ENCODE peak calls at places on chromosomes 11 and 22, in seven cellular contexts. N is HCT116, W is AG09319, U is Calu3, H is B cell, R is mucosa of descending colon, O is stomach. Y is an unnamed sample.
A peak's percentile ranks its signal among the peaks of the same experiment; 100 is the strongest.

GRCh38 chr11:24234822-24235508 is 261.9 kb upstream of the LUZP2 start:
- DNase-seq in O (peak; percentile 66), H (no peak), W (no peak), U (peak; percentile 62), N (no peak), R (no peak), Y (no peak)

GRCh38 chr11:65334696-65335295 is 1.1 kb downstream of the DPF2 start:
- DNase-seq in R (no peak), N (no peak), H (no peak), W (no peak), O (no peak), U (no peak), Y (no peak)

GRCh38 chr11:46159694-46160093 is 38.4 kb upstream of the PHF21A start:
- DNase-seq in U (no peak), R (no peak), W (no peak), N (no peak), O (no peak), H (no peak), Y (no peak)

GRCh38 chr22:21446827-21447690 is 20.1 kb upstream of the TMEM191C start:
- DNase-seq in N (no peak), U (no peak), O (peak; percentile 16), H (no peak), R (peak; percentile 28), W (no peak), Y (no peak)

GRCh38 chr22:25067851-25068421 is 115.4 kb downstream of the KIAA1671 start:
- DNase-seq in H (no peak), W (no peak), O (no peak), N (no peak), R (peak; percentile 81), U (no peak), Y (no peak)

GRCh38 chr11:128505449-128506058 is 81.8 kb downstream of the ETS1 start:
- DNase-seq in U (no peak), O (no peak), N (no peak), R (no peak), H (no peak), W (no peak), Y (no peak)

GRCh38 chr11:2197771-2198520 is 26.3 kb upstream of the TH start:
- DNase-seq in R (no peak), O (no peak), N (no peak), W (no peak), H (no peak), U (no peak), Y (no peak)

GRCh38 chr11:114274637-114275036 is 21.6 kb upstream of the NNMT start:
- DNase-seq in W (no peak), U (no peak), O (no peak), H (no peak), R (no peak), N (no peak), Y (no peak)

GRCh38 chr22:43396321-43396933 is 15.4 kb upstream of the MPPED1 start:
- DNase-seq in H (no peak), R (no peak), U (no peak), W (no peak), N (no peak), O (no peak), Y (no peak)

GRCh38 chr22:28231423-28231822 is 312.4 kb upstream of the PITPNB start:
- DNase-seq in R (no peak), O (no peak), H (no peak), U (no peak), W (no peak), N (no peak), Y (no peak)

GRCh38 chr11:125381499-125381898 is 114.6 kb downstream of the FEZ1 start:
- DNase-seq in N (no peak), O (no peak), W (no peak), U (no peak), H (no peak), R (no peak), Y (no peak)

GRCh38 chr11:1920909-1921575 is 1.5 kb downstream of the TNNT3 start:
- DNase-seq in W (no peak), U (no peak), N (no peak), O (no peak), R (no peak), H (peak; percentile 34), Y (peak; percentile 18)

GRCh38 chr11:8338138-8338537 is 74.5 kb upstream of the LMO1 start:
- DNase-seq in R (no peak), W (no peak), H (peak; percentile 45), O (peak; percentile 58), U (peak; percentile 61), N (peak; percentile 31), Y (peak; percentile 47)

GRCh38 chr11:65502852-65503603 is 4.2 kb downstream of the MALAT1 start:
- DNase-seq in N (no peak), R (no peak), U (no peak), H (no peak), O (no peak), W (no peak), Y (peak; percentile 63)

GRCh38 chr22:42717197-42717967 is 3.3 kb downstream of the A4GALT start:
- DNase-seq in N (no peak), R (no peak), O (no peak), U (no peak), H (no peak), W (no peak), Y (peak; percentile 63)

GRCh38 chr11:134524876-134525845 is 113.1 kb upstream of the B3GAT1 start:
- DNase-seq in W (no peak), H (no peak), R (no peak), O (no peak), U (no peak), N (no peak), Y (no peak)

GRCh38 chr22:43867839-43868652 is 5.7 kb upstream of the SULT4A1 start:
- DNase-seq in U (peak; percentile 67), R (peak; percentile 33), W (peak; percentile 3), O (peak; percentile 50), N (no peak), H (peak; percentile 28), Y (no peak)

GRCh38 chr11:57787920-57788716 is 26.5 kb downstream of the CTNND1 start:
- DNase-seq in N (no peak), H (peak; percentile 22), O (no peak), R (no peak), W (no peak), U (no peak), Y (peak; percentile 73)

DNA sequence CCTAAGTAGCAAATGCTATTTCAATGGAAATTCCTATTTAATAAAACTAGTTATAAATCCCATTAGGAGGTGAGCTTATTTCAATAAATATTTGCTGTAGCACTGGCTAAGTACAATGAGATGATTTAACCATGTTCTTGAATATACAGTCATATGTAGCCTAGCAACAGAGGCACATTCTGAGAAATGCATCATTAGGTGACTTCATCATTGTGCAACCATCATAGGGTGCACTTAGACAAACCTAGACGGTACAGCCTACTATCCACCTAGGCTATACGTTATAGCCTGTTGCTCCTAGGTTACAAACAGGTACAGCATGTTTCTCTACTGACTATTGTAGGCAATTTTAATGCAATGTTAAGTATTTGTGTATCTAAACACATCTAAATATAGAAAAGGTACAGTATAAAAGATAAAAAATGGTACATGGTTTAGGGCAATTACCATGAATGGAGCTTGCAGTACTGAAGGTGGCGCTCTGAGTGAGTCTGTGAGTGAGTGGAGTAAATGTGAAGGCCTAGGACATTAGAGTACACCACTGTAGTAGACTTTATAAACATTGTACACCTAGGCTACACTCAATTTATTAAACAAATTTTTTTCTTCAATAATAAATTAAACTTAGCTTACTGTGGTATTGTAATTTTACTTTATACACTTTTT is 350.1 kb downstream of the CASP12 start:
- DNase-seq in R (no peak), W (no peak), H (no peak), O (no peak), N (no peak), U (no peak), Y (peak; percentile 5)
- TF ChIP-seq CTCF in R (no peak), W (no peak), H (no peak), O (no peak), N (no peak), U (no peak), Y (no peak)

GRCh38 chr11:35146711-35147110 is 7.7 kb downstream of the CD44 start:
- DNase-seq in O (no peak), U (no peak), W (no peak), R (no peak), H (no peak), N (no peak), Y (no peak)

GRCh38 chr11:35146074-35146521 is 7.1 kb downstream of the CD44 start:
- DNase-seq in R (no peak), N (no peak), W (no peak), U (peak; percentile 35), H (no peak), O (no peak), Y (peak; percentile 91)

GRCh38 chr11:35144811-35145210 is 5.8 kb downstream of the CD44 start:
- DNase-seq in O (no peak), R (no peak), H (no peak), N (no peak), W (no peak), U (no peak), Y (no peak)

GRCh38 chr11:35144103-35144741 is 5.3 kb downstream of the CD44 start:
- DNase-seq in W (peak; percentile 64), U (peak; percentile 24), N (no peak), O (peak; percentile 32), H (peak; percentile 83), R (peak; percentile 65), Y (peak; percentile 92)

DNA sequence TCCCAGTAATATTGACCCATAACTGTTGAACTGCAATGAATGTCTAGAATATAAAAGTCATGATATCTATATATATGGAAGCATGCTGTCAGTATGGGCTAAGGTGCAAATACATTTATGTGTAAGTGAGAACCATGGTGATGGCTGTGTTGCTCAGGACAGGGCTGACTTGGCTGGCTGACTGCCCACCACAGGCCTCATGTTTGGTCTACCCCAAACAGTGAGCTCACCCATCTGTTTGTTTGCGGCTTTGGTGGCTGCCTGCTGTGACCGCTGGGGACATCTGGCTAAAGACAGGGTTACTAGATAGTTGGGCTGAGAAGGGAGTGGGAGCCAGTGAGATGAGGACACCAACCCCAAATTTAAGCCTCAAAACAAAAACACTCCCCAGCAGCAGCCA is 6.3 kb downstream of the CD44 start:
- DNase-seq in U (peak; percentile 61), W (no peak), H (peak; percentile 52), R (peak; percentile 71), O (peak; percentile 50), N (no peak), Y (peak; percentile 95)
- TF ChIP-seq CTCF in U (no peak), W (no peak), H (no peak), R (no peak), O (no peak), N (no peak), Y (no peak)

DNA sequence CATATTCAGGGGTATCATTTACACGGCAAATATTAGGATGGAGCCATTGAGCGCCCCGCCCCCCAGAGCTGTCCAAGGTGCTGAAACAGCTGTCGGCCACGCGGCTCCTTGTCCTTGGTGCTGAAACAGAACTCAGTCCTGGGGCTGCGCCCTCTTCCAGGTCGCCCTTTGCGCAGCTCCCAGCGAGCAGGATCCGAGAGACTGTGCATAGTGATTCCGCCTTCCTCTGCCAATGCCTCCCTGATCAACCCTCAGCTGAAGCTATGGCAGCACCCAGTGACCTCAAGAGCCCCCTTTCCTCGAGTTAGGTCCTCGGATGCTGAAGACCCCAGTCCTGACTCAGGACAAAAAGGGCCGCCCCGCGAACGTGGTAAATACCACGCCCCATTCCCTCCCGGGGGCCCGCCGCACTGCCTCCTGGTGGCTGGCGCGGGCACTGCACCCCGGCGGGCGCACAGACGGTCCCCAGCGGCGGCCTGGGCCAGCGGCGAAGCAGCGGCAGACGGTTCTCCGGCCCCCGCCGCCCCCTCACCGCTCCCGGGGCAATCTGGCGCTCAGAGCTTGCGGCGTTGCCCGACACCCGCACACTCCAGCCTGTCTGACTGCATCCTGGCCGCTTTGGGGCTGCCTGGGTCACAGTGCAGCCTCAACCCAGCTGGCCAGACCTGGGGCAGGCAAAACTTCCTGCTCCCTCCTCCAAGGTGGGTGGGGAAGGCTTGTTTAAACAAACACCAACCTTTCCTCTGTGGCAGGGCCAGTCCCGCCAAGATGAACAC is 13.4 kb downstream of the SYT7 start:
- DNase-seq in N (peak; percentile 81), O (peak; percentile 80), R (peak; percentile 74), U (peak; percentile 86), H (peak; percentile 76), W (peak; percentile 29), Y (peak; percentile 77)
- TF ChIP-seq CTCF in N (peak; percentile 94), O (peak; percentile 28), R (peak; percentile 35), U (peak; percentile 84), H (no peak), W (peak; percentile 7), Y (peak; percentile 30)

GRCh38 chr11:81963018-81963417 is 770.6 kb downstream of the FAM181B start:
- DNase-seq in W (no peak), U (no peak), N (no peak), R (no peak), O (no peak), H (no peak), Y (no peak)
- TF ChIP-seq CTCF in W (peak; percentile 8), U (no peak), N (no peak), R (no peak), O (no peak), H (no peak), Y (peak; percentile 4)

Y was measured in GM12865.